ENCODE peak calls at places on chromosomes 16 and 17, in seven cellular contexts. One of them, this sample, is unnamed.
A peak's percentile ranks its signal among the peaks of the same experiment; 100 is the strongest.

GRCh38 chr16:78973041-78973440 is 627.5 kb downstream of the MAF start:
- DNase-seq in fibroblast of pulmonary artery: no peak
- DNase-seq in SHP77 treated with DMSO at 0.1 percent for 48 hours: no peak
- DNase-seq in left colon: no peak
- DNase-seq in NCI-H2171 treated with DMSO at 0.1 percent for 48 hours: peak; percentile 42
- DNase-seq in effector memory CD4-positive, alpha-beta T cell: no peak
- DNase-seq in stimulated activated CD4-positive, alpha-beta T cell treated with anti-CD3 and anti-CD28 coated beads, Interleukin-1b, Interleukin-23, amount 100 ng/mL, for 24 hours: no peak
- DNase-seq in this sample: no peak

GRCh38 chr17:661509-661908 is 53.1 kb downstream of the VPS53 start:
- DNase-seq in stimulated activated CD4-positive, alpha-beta T cell treated with anti-CD3 and anti-CD28 coated beads, Interleukin-1b, Interleukin-23, amount 100 ng/mL, for 24 hours: no peak
- DNase-seq in effector memory CD4-positive, alpha-beta T cell: no peak
- DNase-seq in NCI-H2171 treated with DMSO at 0.1 percent for 48 hours: no peak
- DNase-seq in fibroblast of pulmonary artery: no peak
- DNase-seq in SHP77 treated with DMSO at 0.1 percent for 48 hours: no peak
- DNase-seq in left colon: no peak
- DNase-seq in this sample: no peak

GRCh38 chr16:58913456-58913855 is 179.3 kb upstream of the GOT2 start:
- DNase-seq in SHP77 treated with DMSO at 0.1 percent for 48 hours: no peak
- DNase-seq in fibroblast of pulmonary artery: no peak
- DNase-seq in stimulated activated CD4-positive, alpha-beta T cell treated with anti-CD3 and anti-CD28 coated beads, Interleukin-1b, Interleukin-23, amount 100 ng/mL, for 24 hours: no peak
- DNase-seq in NCI-H2171 treated with DMSO at 0.1 percent for 48 hours: no peak
- DNase-seq in effector memory CD4-positive, alpha-beta T cell: no peak
- DNase-seq in left colon: no peak
- DNase-seq in this sample: no peak

GRCh38 chr17:48541574-48542113 is 3.3 kb downstream of the HOXB2 start:
- DNase-seq in fibroblast of pulmonary artery: peak; percentile 75
- DNase-seq in SHP77 treated with DMSO at 0.1 percent for 48 hours: no peak
- DNase-seq in NCI-H2171 treated with DMSO at 0.1 percent for 48 hours: no peak
- DNase-seq in stimulated activated CD4-positive, alpha-beta T cell treated with anti-CD3 and anti-CD28 coated beads, Interleukin-1b, Interleukin-23, amount 100 ng/mL, for 24 hours: peak; percentile 15
- DNase-seq in effector memory CD4-positive, alpha-beta T cell: peak; percentile 22
- DNase-seq in left colon: no peak
- DNase-seq in this sample: peak; percentile 40

GRCh38 chr16:57187508-57187854 is 1.4 kb downstream of the RSPRY1 start:
- DNase-seq in effector memory CD4-positive, alpha-beta T cell: no peak
- DNase-seq in left colon: no peak
- DNase-seq in NCI-H2171 treated with DMSO at 0.1 percent for 48 hours: peak; percentile 59
- DNase-seq in SHP77 treated with DMSO at 0.1 percent for 48 hours: no peak
- DNase-seq in fibroblast of pulmonary artery: no peak
- DNase-seq in stimulated activated CD4-positive, alpha-beta T cell treated with anti-CD3 and anti-CD28 coated beads, Interleukin-1b, Interleukin-23, amount 100 ng/mL, for 24 hours: no peak
- DNase-seq in this sample: no peak

GRCh38 chr17:78284146-78284545 is 52.7 kb downstream of the TMEM235 start:
- DNase-seq in fibroblast of pulmonary artery: peak; percentile 66
- DNase-seq in left colon: no peak
- DNase-seq in effector memory CD4-positive, alpha-beta T cell: no peak
- DNase-seq in SHP77 treated with DMSO at 0.1 percent for 48 hours: no peak
- DNase-seq in NCI-H2171 treated with DMSO at 0.1 percent for 48 hours: no peak
- DNase-seq in stimulated activated CD4-positive, alpha-beta T cell treated with anti-CD3 and anti-CD28 coated beads, Interleukin-1b, Interleukin-23, amount 100 ng/mL, for 24 hours: no peak
- DNase-seq in this sample: no peak

GRCh38 chr16:15973460-15973859 is 24.0 kb downstream of the ABCC1 start:
- DNase-seq in NCI-H2171 treated with DMSO at 0.1 percent for 48 hours: no peak
- DNase-seq in stimulated activated CD4-positive, alpha-beta T cell treated with anti-CD3 and anti-CD28 coated beads, Interleukin-1b, Interleukin-23, amount 100 ng/mL, for 24 hours: no peak
- DNase-seq in SHP77 treated with DMSO at 0.1 percent for 48 hours: no peak
- DNase-seq in fibroblast of pulmonary artery: peak; percentile 39
- DNase-seq in effector memory CD4-positive, alpha-beta T cell: no peak
- DNase-seq in left colon: no peak
- DNase-seq in this sample: no peak

GRCh38 chr17:78032166-78032565 is 73.7 kb downstream of the TNRC6C start:
- DNase-seq in effector memory CD4-positive, alpha-beta T cell: no peak
- DNase-seq in fibroblast of pulmonary artery: peak; percentile 47
- DNase-seq in NCI-H2171 treated with DMSO at 0.1 percent for 48 hours: no peak
- DNase-seq in SHP77 treated with DMSO at 0.1 percent for 48 hours: no peak
- DNase-seq in left colon: no peak
- DNase-seq in stimulated activated CD4-positive, alpha-beta T cell treated with anti-CD3 and anti-CD28 coated beads, Interleukin-1b, Interleukin-23, amount 100 ng/mL, for 24 hours: no peak
- DNase-seq in this sample: no peak

GRCh38 chr17:34712481-34713195 is 133.3 kb downstream of the TMEM132E start:
- DNase-seq in fibroblast of pulmonary artery: no peak
- DNase-seq in left colon: no peak
- DNase-seq in NCI-H2171 treated with DMSO at 0.1 percent for 48 hours: no peak
- DNase-seq in effector memory CD4-positive, alpha-beta T cell: no peak
- DNase-seq in SHP77 treated with DMSO at 0.1 percent for 48 hours: no peak
- DNase-seq in stimulated activated CD4-positive, alpha-beta T cell treated with anti-CD3 and anti-CD28 coated beads, Interleukin-1b, Interleukin-23, amount 100 ng/mL, for 24 hours: no peak
- DNase-seq in this sample: no peak

GRCh38 chr17:82845163-82845807 is 5.5 kb upstream of the ZNF750 start:
- DNase-seq in stimulated activated CD4-positive, alpha-beta T cell treated with anti-CD3 and anti-CD28 coated beads, Interleukin-1b, Interleukin-23, amount 100 ng/mL, for 24 hours: no peak
- DNase-seq in SHP77 treated with DMSO at 0.1 percent for 48 hours: no peak
- DNase-seq in NCI-H2171 treated with DMSO at 0.1 percent for 48 hours: no peak
- DNase-seq in effector memory CD4-positive, alpha-beta T cell: no peak
- DNase-seq in fibroblast of pulmonary artery: no peak
- DNase-seq in left colon: no peak
- DNase-seq in this sample: no peak